ENCODE peak calls at places on chromosomes 6 and 20, in six cellular contexts. C, T, G, O, W and J are unnamed samples. For H3K27me3, the result is how much of the 10 kb centered on the place peaks cover.

GRCh38 chr6:108419934-108420609 is 125.2 kb downstream of the AFG1L start:
- DNase-seq in C (no peak), T (no peak), G (no peak), O (no peak), W (no peak), J (no peak)

GRCh38 chr6:47146426-47147174 is 104.5 kb upstream of the ADGRF1 start:
- DNase-seq in C (no peak), T (peak), G (no peak), O (no peak), W (peak), J (no peak)

GRCh38 chr6:139433647-139434419 is 59.4 kb upstream of the CITED2 start:
- DNase-seq in C (peak), T (peak), G (no peak), O (no peak), W (no peak), J (no peak)

GRCh38 chr6:145020543-145020942 is 714.8 kb downstream of the EPM2A start:
- DNase-seq in C (no peak), T (no peak), G (no peak), O (no peak), W (no peak), J (no peak)

GRCh38 chr6:92810913-92811312 is 608.4 kb downstream of the EPHA7 start:
- DNase-seq in C (no peak), T (peak), G (peak), O (peak), W (peak), J (peak)

GRCh38 chr20:58667975-58668374 is 16.9 kb downstream of the STX16 start:
- DNase-seq in C (no peak), T (no peak), G (no peak), O (no peak), W (no peak), J (no peak)

GRCh38 chr20:41299899-41300298 is 17.6 kb downstream of the ZHX3 start:
- DNase-seq in C (no peak), T (no peak), G (no peak), O (no peak), W (no peak), J (no peak)

GRCh38 chr6:16770701-16771569 is 9.7 kb upstream of the ATXN1 start:
- DNase-seq in C (peak), T (peak), G (peak), O (peak), W (peak), J (peak)

GRCh38 chr6:28981833-28982475 is 23.2 kb downstream of the ZNF311 start:
- DNase-seq in C (peak), T (peak), G (peak), O (peak), W (peak), J (peak)

GRCh38 chr20:19004975-19005374 is 191.4 kb downstream of the SCP2D1 start:
- DNase-seq in C (no peak), T (no peak), G (no peak), O (no peak), W (no peak), J (no peak)

GRCh38 chr20:4848041-4848440 is 126.3 kb downstream of the PRND start:
- DNase-seq in C (no peak), T (no peak), G (no peak), O (no peak), W (no peak), J (no peak)

GRCh38 chr6:25606151-25606550 is 45.9 kb upstream of the SCGN start:
- DNase-seq in C (no peak), T (no peak), G (no peak), O (no peak), W (no peak), J (no peak)

GRCh38 chr20:44033344-44033743 is 118.7 kb downstream of the TOX2 start:
- DNase-seq in C (no peak), T (no peak), G (no peak), O (no peak), W (no peak), J (no peak)

GRCh38 chr20:24785141-24785924 is 163.7 kb upstream of the CST7 start:
- DNase-seq in C (no peak), T (peak), G (no peak), O (peak), W (peak), J (no peak)

GRCh38 chr20:40669692-40670091 is 19.3 kb downstream of the MAFB start:
- DNase-seq in C (no peak), T (no peak), G (no peak), O (no peak), W (no peak), J (peak)

GRCh38 chr20:32610897-32611218 is 25.7 kb upstream of the NOL4L start:
- DNase-seq in C (no peak), T (no peak), G (no peak), O (no peak), W (no peak), J (no peak)

GRCh38 chr6:35596448-35597442 is 84.0 kb upstream of the TULP1 start:
- DNase-seq in C (no peak), T (peak), G (no peak), O (peak), W (peak), J (no peak)

GRCh38 chr20:56437196-56437960 is 25.3 kb downstream of the CASS4 start:
- DNase-seq in C (no peak), T (no peak), G (no peak), O (no peak), W (no peak), J (no peak)

GRCh38 chr6:90251295-90251992 is 45.2 kb downstream of the BACH2 start:
- DNase-seq in C (no peak), T (no peak), G (no peak), O (no peak), W (peak), J (no peak)

GRCh38 chr6:105601541-105602174 is 198.8 kb upstream of the PREP start:
- DNase-seq in C (peak), T (no peak), G (peak), O (peak), W (peak), J (peak)

GRCh38 chr6:10576226-10576625 is 55.1 kb downstream of the GCNT2 start:
- DNase-seq in C (no peak), T (no peak), G (no peak), O (no peak), W (no peak), J (no peak)

GRCh38 chr6:169752074-169752623 is 727 bp downstream of the ERMARD start:
- DNase-seq in C (no peak), T (no peak), G (peak), O (no peak), W (no peak), J (no peak)

GRCh38 chr20:5776074-5776473 is 25.9 kb downstream of the SHLD1 start:
- DNase-seq in C (no peak), T (no peak), G (no peak), O (no peak), W (no peak), J (no peak)

GRCh38 chr6:64777941-64778785 is 928.9 kb downstream of the EYS start:
- DNase-seq in C (no peak), T (peak), G (no peak), O (no peak), W (no peak), J (no peak)

GRCh38 chr6:134123666-134124208 is 71.3 kb upstream of the SLC2A12 start:
- DNase-seq in C (no peak), T (peak), G (peak), O (peak), W (peak), J (no peak)

GRCh38 chr6:53154071-53154470 is 5.4 kb upstream of the GCM1 start:
- DNase-seq in C (no peak), T (no peak), G (no peak), O (no peak), W (no peak), J (no peak)

GRCh38 chr6:137702791-137703424 is 164.2 kb upstream of the TNFAIP3 start:
- DNase-seq in C (no peak), T (no peak), G (no peak), O (no peak), W (peak), J (no peak)

GRCh38 chr6:85641916-85642773 is 541 bp downstream of the SYNCRIP start:
- DNase-seq in C (peak), T (peak), G (peak), O (peak), W (peak), J (peak)

GRCh38 chr6:129633529-129633928 is 76.4 kb downstream of the ARHGAP18 start:
- DNase-seq in C (no peak), T (no peak), G (no peak), O (no peak), W (no peak), J (no peak)

GRCh38 chr20:34083137-34083536 is 28.9 kb downstream of the EIF2S2 start:
- DNase-seq in C (peak), T (peak), G (peak), O (peak), W (peak), J (peak)

GRCh38 chr20:38201356-38201755 is 36.3 kb upstream of the TGM2 start:
- DNase-seq in C (no peak), T (peak), G (no peak), O (peak), W (peak), J (no peak)

GRCh38 chr6:33126101-33126714 is 50.4 kb downstream of the HLA-DPB1 start:
- DNase-seq in C (peak), T (peak), G (peak), O (peak), W (peak), J (peak)

GRCh38 chr20:16064991-16065707 is 508.1 kb downstream of the KIF16B start:
- DNase-seq in C (no peak), T (no peak), G (peak), O (no peak), W (no peak), J (no peak)

GRCh38 chr20:58583586-58583985 is 67.5 kb upstream of the STX16 start:
- DNase-seq in C (no peak), T (no peak), G (no peak), O (no peak), W (no peak), J (no peak)

GRCh38 chr6:2231438-2231837 is 14.0 kb downstream of the GMDS start:
- DNase-seq in C (no peak), T (peak), G (no peak), O (no peak), W (no peak), J (no peak)

GRCh38 chr6:2230659-2231277 is 14.6 kb downstream of the GMDS start:
- DNase-seq in C (no peak), T (no peak), G (no peak), O (no peak), W (no peak), J (no peak)

GRCh38 chr6:2229039-2229438 is 16.4 kb downstream of the GMDS start:
- DNase-seq in C (no peak), T (no peak), G (no peak), O (no peak), W (no peak), J (no peak)

GRCh38 chr6:2228392-2228791 is 17.0 kb downstream of the GMDS start:
- DNase-seq in C (no peak), T (no peak), G (no peak), O (no peak), W (no peak), J (no peak)

DNA sequence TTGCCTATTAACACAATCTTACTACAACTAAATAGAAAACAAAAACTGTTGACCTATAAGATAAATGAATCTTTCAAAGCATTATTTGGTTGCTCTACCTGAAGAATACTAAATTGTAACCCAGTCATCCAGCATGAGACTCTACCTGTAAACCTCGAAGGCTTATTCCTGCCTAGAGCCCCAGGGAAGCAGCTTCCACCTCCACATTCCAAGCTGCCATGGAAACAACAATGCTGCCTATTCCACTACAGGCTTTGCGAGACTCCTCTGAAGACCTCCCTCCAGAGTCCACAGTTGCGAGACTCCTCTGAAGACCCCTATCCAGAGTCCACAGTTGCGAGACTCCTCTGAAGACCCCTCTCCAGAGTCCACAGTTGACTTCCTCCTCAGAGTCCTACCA is 15.7 kb downstream of the GMDS start:
- DNase-seq in C (no peak), T (no peak), G (no peak), O (no peak), W (no peak), J (no peak)
- H3K27me3 ChIP-seq in C (under half), T (under half), G (under half), O (under half), W (under half), J (under half)

GRCh38 chr6:7542878-7543394 is 1.5 kb downstream of the DSP start:
- DNase-seq in C (peak), T (peak), G (peak), O (peak), W (peak), J (peak)

GRCh38 chr6:7544597-7544996 is 3.1 kb downstream of the DSP start:
- DNase-seq in C (no peak), T (no peak), G (no peak), O (no peak), W (no peak), J (no peak)

GRCh38 chr6:7542065-7542877 is 800 bp downstream of the DSP start:
- DNase-seq in C (peak), T (peak), G (peak), O (peak), W (no peak), J (peak)

GRCh38 chr6:7545509-7546369 is 4.3 kb downstream of the DSP start:
- DNase-seq in C (no peak), T (no peak), G (no peak), O (no peak), W (peak), J (no peak)

DNA sequence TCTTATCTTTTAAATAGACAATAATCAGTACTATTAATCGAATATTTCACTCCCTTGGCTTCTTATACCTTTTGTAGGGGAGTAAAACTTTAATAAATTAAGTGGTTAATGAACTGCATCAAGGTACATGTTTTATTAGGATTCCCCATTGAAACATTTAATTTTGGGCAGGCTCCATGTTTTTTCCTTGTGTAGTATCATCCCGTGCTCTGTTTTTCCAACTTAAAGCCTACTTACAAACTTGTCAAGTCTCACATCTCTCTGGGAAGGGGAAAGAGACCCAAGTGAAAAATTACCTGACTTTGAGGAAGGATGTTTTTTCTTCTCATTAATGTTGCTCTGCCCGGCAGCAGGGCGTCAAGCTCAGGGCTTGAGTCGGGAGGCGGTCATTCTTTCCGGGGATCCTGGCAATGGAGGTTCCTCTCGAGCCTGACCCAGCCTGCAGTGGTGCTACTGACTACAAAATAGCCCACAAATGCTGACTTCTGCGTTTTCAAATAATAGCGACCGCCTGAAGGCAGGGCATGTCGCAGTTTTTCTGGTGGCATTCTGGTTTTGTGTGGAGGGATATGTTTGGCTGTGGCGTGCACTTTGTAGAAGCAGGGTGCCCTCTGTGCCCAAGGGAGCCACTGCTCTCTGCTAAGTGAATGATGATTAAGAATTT is 2.4 kb downstream of the DSP start:
- DNase-seq in C (no peak), T (peak), G (no peak), O (no peak), W (peak), J (no peak)
- H3K27ac ChIP-seq in C (peak), T (no peak), G (no peak), O (no peak), W (peak), J (peak)

DNA sequence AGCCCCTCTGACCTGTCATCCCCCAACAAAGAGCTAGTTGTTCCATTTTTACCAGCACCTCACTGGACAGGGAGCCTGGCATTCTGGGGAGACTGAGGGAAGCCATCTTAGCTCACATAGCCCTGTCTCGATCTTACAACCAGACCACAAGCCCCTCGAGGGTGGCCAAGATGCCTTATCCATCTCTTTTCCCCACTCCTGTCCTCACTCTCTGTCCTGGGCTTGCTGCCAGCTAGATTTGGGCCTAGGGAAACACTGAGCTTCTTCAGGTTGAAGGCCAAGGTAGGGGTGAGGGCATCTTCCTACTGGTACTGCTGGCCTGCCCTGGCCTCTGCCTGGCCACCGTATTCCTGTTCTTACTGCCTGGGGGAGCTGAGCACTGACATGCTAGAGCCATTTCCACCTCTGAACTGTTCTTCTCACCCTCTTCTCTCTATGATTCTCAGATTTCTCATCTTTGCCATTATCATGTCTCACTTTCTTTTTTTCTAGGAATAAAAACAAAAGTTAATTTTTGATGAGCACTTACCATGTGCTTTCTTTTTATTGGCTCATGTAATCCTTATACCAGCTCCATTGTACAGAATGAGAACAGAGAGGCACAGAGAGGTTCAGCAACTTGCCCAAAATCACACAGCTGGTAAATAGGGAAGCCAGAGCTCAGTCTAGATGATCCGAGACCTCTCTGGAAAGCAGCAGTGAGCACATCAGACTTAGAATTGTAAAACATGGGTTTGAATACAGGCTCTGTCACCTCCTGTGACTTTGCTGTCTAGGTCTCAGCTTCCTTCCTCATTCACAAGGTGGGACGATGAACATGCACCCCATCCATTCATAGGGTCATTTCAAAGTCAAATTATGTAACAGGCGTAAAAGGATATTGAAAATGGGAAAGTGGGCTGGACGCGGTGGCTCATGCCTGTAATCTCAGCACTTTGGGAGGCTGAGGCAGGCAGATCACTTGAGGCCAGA is 28.6 kb downstream of the FGD2 start:
- DNase-seq in C (no peak), T (no peak), G (no peak), O (no peak), W (no peak), J (no peak)
- H3K27me3 ChIP-seq in C (under half), T (under half), G (under half), O (under half), W (under half), J (under half)

DNA sequence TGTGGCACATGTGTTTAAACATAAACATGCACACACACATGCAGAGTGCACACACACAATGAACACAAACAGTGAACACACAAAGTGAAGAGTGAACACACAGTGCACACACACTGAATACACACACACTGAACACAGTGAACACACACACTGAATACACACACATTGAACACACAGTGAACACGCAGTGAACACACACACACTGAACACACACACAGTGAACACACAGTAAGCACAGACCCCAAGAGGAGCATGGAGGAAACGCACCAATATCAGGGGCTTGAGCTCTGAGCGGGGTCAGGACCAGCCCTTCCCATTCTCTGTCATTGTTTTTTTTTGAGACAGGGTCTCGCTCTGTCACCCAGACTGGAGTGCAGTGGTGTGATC is 17.1 kb upstream of the HELZ2 start:
- DNase-seq in C (no peak), T (no peak), G (no peak), O (no peak), W (no peak), J (no peak)
- H3K27ac ChIP-seq in C (no peak), T (no peak), G (no peak), O (no peak), W (no peak), J (no peak)

DNA sequence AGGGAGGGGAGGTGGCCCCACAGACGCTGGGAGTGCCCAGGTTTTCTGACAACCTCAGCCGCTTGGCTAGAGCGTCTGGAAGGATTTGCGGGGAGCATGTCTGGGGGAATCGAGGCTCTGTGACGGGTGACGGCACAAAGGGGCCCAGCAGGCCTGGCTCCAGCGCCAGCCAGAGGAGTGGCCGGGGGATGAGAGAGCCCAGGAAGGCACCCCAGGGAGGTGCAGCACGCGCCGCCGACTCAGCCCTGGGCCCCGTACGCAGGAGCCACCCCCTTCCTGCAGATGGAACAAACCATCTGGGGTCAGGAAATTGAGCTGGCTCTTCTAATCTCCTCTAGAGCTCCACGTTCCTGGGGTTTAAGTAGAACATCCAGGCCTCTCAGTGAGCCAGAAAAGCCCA is 5.9 kb upstream of the SLCO4A1 start:
- DNase-seq in C (no peak), T (no peak), G (peak), O (no peak), W (no peak), J (no peak)
- H3K27me3 ChIP-seq in C (under half), T (under half), G (under half), O (under half), W (under half), J (under half)